ENCODE peak calls at places on chromosomes 3 and 15, in four cellular contexts. One of them, this sample, is unnamed.

GRCh38 chr15:69145694-69146492 is 14.5 kb upstream of the GLCE start:
- DNase-seq in mesenchymal stem cell: peak
- DNase-seq in H1: no peak
- DNase-seq in neuronal stem cell: no peak
- DNase-seq in this sample: no peak

GRCh38 chr3:194640829-194641228 is 7.6 kb upstream of the TMEM44 start:
- DNase-seq in mesenchymal stem cell: peak
- DNase-seq in H1: no peak
- DNase-seq in neuronal stem cell: no peak
- DNase-seq in this sample: no peak

GRCh38 chr3:160355826-160356225 is 43.2 kb downstream of the IFT80 start:
- DNase-seq in H1: no peak
- DNase-seq in mesenchymal stem cell: no peak
- DNase-seq in neuronal stem cell: no peak
- DNase-seq in this sample: no peak

GRCh38 chr3:74445541-74445940 is 168.9 kb downstream of the CNTN3 start:
- DNase-seq in mesenchymal stem cell: no peak
- DNase-seq in neuronal stem cell: no peak
- DNase-seq in H1: no peak
- DNase-seq in this sample: no peak

GRCh38 chr3:55406666-55407425 is 80.3 kb downstream of the WNT5A start:
- DNase-seq in neuronal stem cell: no peak
- DNase-seq in H1: no peak
- DNase-seq in mesenchymal stem cell: no peak
- DNase-seq in this sample: no peak

GRCh38 chr3:100209948-100210776 is 50.6 kb upstream of the TBC1D23 start:
- DNase-seq in neuronal stem cell: no peak
- DNase-seq in mesenchymal stem cell: peak
- DNase-seq in H1: no peak
- DNase-seq in this sample: no peak

GRCh38 chr3:105119801-105120340 is 246.8 kb upstream of the ALCAM start:
- DNase-seq in neuronal stem cell: no peak
- DNase-seq in H1: no peak
- DNase-seq in mesenchymal stem cell: no peak
- DNase-seq in this sample: no peak

GRCh38 chr3:52507359-52507758 is 12.2 kb downstream of the STAB1 start:
- DNase-seq in H1: no peak
- DNase-seq in neuronal stem cell: no peak
- DNase-seq in mesenchymal stem cell: peak
- DNase-seq in this sample: no peak

GRCh38 chr3:23991236-23992050 is 46.4 kb downstream of the NR1D2 start:
- DNase-seq in mesenchymal stem cell: peak
- DNase-seq in neuronal stem cell: no peak
- DNase-seq in H1: no peak
- DNase-seq in this sample: no peak

GRCh38 chr3:188153498-188153948 is 434 bp upstream of the LPP start:
- DNase-seq in H1: peak
- DNase-seq in mesenchymal stem cell: peak
- DNase-seq in neuronal stem cell: peak
- DNase-seq in this sample: peak

GRCh38 chr3:148873270-148873927 is 8.3 kb downstream of the CPA3 start:
- DNase-seq in H1: no peak
- DNase-seq in mesenchymal stem cell: no peak
- DNase-seq in neuronal stem cell: no peak
- DNase-seq in this sample: no peak

GRCh38 chr3:113287818-113288648 is 76.7 kb downstream of the BOC start:
- DNase-seq in H1: no peak
- DNase-seq in mesenchymal stem cell: peak
- DNase-seq in neuronal stem cell: peak
- DNase-seq in this sample: no peak

GRCh38 chr3:171770689-171771620 is 39.3 kb downstream of the PLD1 start:
- DNase-seq in H1: no peak
- DNase-seq in neuronal stem cell: no peak
- DNase-seq in mesenchymal stem cell: peak
- DNase-seq in this sample: peak

GRCh38 chr15:23422946-23423708 is 23.9 kb downstream of the GOLGA6L2 start:
- DNase-seq in H1: no peak
- DNase-seq in mesenchymal stem cell: no peak
- DNase-seq in neuronal stem cell: no peak
- DNase-seq in this sample: no peak

GRCh38 chr3:78918361-78919020 is 849.3 kb downstream of the ROBO1 start:
- DNase-seq in H1: no peak
- DNase-seq in neuronal stem cell: no peak
- DNase-seq in mesenchymal stem cell: peak
- DNase-seq in this sample: no peak

GRCh38 chr3:142298626-142299025 is 73.2 kb upstream of the GK5 start:
- DNase-seq in H1: no peak
- DNase-seq in neuronal stem cell: no peak
- DNase-seq in mesenchymal stem cell: no peak
- DNase-seq in this sample: no peak

GRCh38 chr3:40179016-40179415 is 130.5 kb upstream of the EIF1B start:
- DNase-seq in mesenchymal stem cell: peak
- DNase-seq in H1: no peak
- DNase-seq in neuronal stem cell: peak
- DNase-seq in this sample: peak

GRCh38 chr15:78306176-78306774 is 6.9 kb upstream of the SKIC8 start:
- DNase-seq in neuronal stem cell: no peak
- DNase-seq in mesenchymal stem cell: peak
- DNase-seq in H1: no peak
- DNase-seq in this sample: no peak

GRCh38 chr15:40379853-40380252 is 2.7 kb upstream of the KNSTRN start:
- DNase-seq in mesenchymal stem cell: peak
- DNase-seq in H1: no peak
- DNase-seq in neuronal stem cell: no peak
- DNase-seq in this sample: no peak

GRCh38 chr15:94387442-94387841 is 156.1 kb downstream of the MCTP2 start:
- DNase-seq in mesenchymal stem cell: no peak
- DNase-seq in H1: no peak
- DNase-seq in neuronal stem cell: no peak
- DNase-seq in this sample: no peak

GRCh38 chr3:58217209-58217811 is 6.5 kb upstream of the DNASE1L3 start:
- DNase-seq in mesenchymal stem cell: peak
- DNase-seq in neuronal stem cell: peak
- DNase-seq in H1: no peak
- DNase-seq in this sample: peak

GRCh38 chr15:74976159-74976558 is 19.2 kb upstream of the SCAMP5 start:
- DNase-seq in H1: no peak
- DNase-seq in neuronal stem cell: no peak
- DNase-seq in mesenchymal stem cell: no peak
- DNase-seq in this sample: no peak

GRCh38 chr3:32891365-32891764 is 60.1 kb upstream of the CCR4 start:
- DNase-seq in mesenchymal stem cell: no peak
- DNase-seq in neuronal stem cell: no peak
- DNase-seq in H1: no peak
- DNase-seq in this sample: no peak

GRCh38 chr3:168139947-168140346 is 44.2 kb upstream of the GOLIM4 start:
- DNase-seq in H1: no peak
- DNase-seq in mesenchymal stem cell: no peak
- DNase-seq in neuronal stem cell: no peak
- DNase-seq in this sample: no peak

GRCh38 chr3:185280572-185281365 is 26.9 kb upstream of the EHHADH start:
- DNase-seq in mesenchymal stem cell: peak
- DNase-seq in neuronal stem cell: no peak
- DNase-seq in H1: no peak
- DNase-seq in this sample: no peak

GRCh38 chr3:46946856-46947544 is 29.5 kb downstream of the CCDC12 start:
- DNase-seq in neuronal stem cell: no peak
- DNase-seq in mesenchymal stem cell: peak
- DNase-seq in H1: no peak
- DNase-seq in this sample: no peak

GRCh38 chr3:113128386-113129015 is 82.9 kb upstream of the BOC start:
- DNase-seq in H1: no peak
- DNase-seq in mesenchymal stem cell: peak
- DNase-seq in neuronal stem cell: no peak
- DNase-seq in this sample: no peak

GRCh38 chr3:54756330-54756731 is 171.5 kb downstream of the LRTM1 start:
- DNase-seq in mesenchymal stem cell: peak
- DNase-seq in neuronal stem cell: no peak
- DNase-seq in H1: no peak
- DNase-seq in this sample: no peak

GRCh38 chr3:45596290-45596791 is 1.8 kb downstream of the LIMD1 start:
- DNase-seq in mesenchymal stem cell: no peak
- DNase-seq in neuronal stem cell: no peak
- DNase-seq in H1: no peak
- DNase-seq in this sample: no peak

GRCh38 chr15:76134537-76134936 is 74.8 kb downstream of the TMEM266 start:
- DNase-seq in mesenchymal stem cell: no peak
- DNase-seq in neuronal stem cell: no peak
- DNase-seq in H1: no peak
- DNase-seq in this sample: no peak

GRCh38 chr3:51502562-51502910 is 2.7 kb upstream of the DCAF1 start:
- DNase-seq in neuronal stem cell: no peak
- DNase-seq in H1: no peak
- DNase-seq in mesenchymal stem cell: no peak
- DNase-seq in this sample: no peak

GRCh38 chr3:51500632-51501131 is 867 bp upstream of the DCAF1 start:
- DNase-seq in mesenchymal stem cell: no peak
- DNase-seq in H1: no peak
- DNase-seq in neuronal stem cell: no peak
- DNase-seq in this sample: no peak

GRCh38 chr3:51498871-51499790 is 684 bp downstream of the DCAF1 start:
- DNase-seq in neuronal stem cell: peak
- DNase-seq in H1: peak
- DNase-seq in mesenchymal stem cell: peak
- DNase-seq in this sample: peak

GRCh38 chr3:51503007-51503406 is 3.2 kb upstream of the DCAF1 start:
- DNase-seq in neuronal stem cell: no peak
- DNase-seq in mesenchymal stem cell: no peak
- DNase-seq in H1: no peak
- DNase-seq in this sample: no peak

GRCh38 chr3:51501833-51502561 is 2.2 kb upstream of the DCAF1 start:
- DNase-seq in mesenchymal stem cell: peak
- DNase-seq in neuronal stem cell: peak
- DNase-seq in H1: peak
- DNase-seq in this sample: peak
- H2BK12ac ChIP-seq in mesenchymal stem cell: no peak
- H2BK12ac ChIP-seq in neuronal stem cell: no peak
- H2BK12ac ChIP-seq in H1: no peak
- H2BK12ac ChIP-seq in this sample: no peak

DNA sequence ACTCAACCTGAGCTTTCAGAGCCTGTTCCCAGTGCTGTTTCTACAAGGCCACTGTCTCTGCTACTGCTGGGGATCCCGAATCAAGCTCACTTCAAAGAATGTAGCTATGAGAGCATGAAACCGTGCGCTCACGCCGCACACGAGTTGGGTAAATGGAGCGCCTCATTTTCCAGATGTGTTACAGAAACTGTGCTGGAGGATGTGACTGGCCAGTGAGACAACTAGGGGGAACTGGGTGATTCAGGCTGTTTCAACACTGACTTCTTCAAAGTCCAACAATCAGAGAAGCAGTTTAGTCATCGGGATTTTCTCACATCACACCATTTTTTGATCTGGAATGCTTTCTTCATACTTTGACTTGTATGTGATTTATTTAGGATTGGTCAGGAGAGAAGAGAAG is 3.5 kb downstream of the ZNF710 start:
- DNase-seq in neuronal stem cell: no peak
- DNase-seq in H1: no peak
- DNase-seq in mesenchymal stem cell: peak
- DNase-seq in this sample: no peak
- H2BK15ac ChIP-seq in neuronal stem cell: no peak
- H2BK15ac ChIP-seq in H1: no peak
- H2BK15ac ChIP-seq in mesenchymal stem cell: no peak
- H2BK15ac ChIP-seq in this sample: no peak

DNA sequence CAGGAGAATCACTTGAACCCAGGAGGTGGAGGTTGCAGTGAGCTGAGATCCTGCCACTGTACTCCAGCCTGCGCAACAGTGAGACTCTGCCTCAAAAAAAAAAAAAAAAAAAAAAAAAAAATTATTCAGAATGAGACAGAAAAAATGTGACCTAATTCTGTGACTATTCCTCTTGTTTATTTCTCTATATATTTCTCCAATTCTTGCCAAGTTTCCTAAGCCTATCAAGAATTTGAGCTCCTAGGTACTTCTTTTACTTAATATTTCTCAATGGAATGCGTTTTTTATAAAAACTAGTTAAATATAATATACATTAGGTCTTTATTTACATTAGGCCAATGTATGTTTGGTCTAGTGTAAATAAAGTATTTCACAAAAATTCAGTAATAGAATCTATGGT is 86.8 kb downstream of the NAALADL2 start:
- DNase-seq in H1: no peak
- DNase-seq in neuronal stem cell: no peak
- DNase-seq in mesenchymal stem cell: no peak
- DNase-seq in this sample: no peak
- H3K23ac ChIP-seq in H1: no peak
- H3K23ac ChIP-seq in neuronal stem cell: no peak
- H3K23ac ChIP-seq in mesenchymal stem cell: no peak
- H3K23ac ChIP-seq in this sample: no peak

GRCh38 chr15:62483817-62484216 is 318.7 kb upstream of the C2CD4B start:
- DNase-seq in mesenchymal stem cell: no peak
- DNase-seq in neuronal stem cell: no peak
- DNase-seq in H1: no peak
- DNase-seq in this sample: no peak
- H2BK12ac ChIP-seq in mesenchymal stem cell: peak
- H2BK12ac ChIP-seq in neuronal stem cell: no peak
- H2BK12ac ChIP-seq in H1: no peak
- H2BK12ac ChIP-seq in this sample: no peak

GRCh38 chr3:162141232-162141631 is 644.6 kb downstream of the OTOL1 start:
- DNase-seq in mesenchymal stem cell: peak
- DNase-seq in neuronal stem cell: no peak
- DNase-seq in H1: no peak
- DNase-seq in this sample: no peak

GRCh38 chr3:162138509-162138908 is 641.9 kb downstream of the OTOL1 start:
- DNase-seq in H1: no peak
- DNase-seq in mesenchymal stem cell: no peak
- DNase-seq in neuronal stem cell: no peak
- DNase-seq in this sample: no peak

GRCh38 chr3:162142511-162142910 is 645.9 kb downstream of the OTOL1 start:
- DNase-seq in neuronal stem cell: no peak
- DNase-seq in mesenchymal stem cell: peak
- DNase-seq in H1: no peak
- DNase-seq in this sample: no peak

GRCh38 chr3:162139841-162140240 is 643.2 kb downstream of the OTOL1 start:
- DNase-seq in H1: no peak
- DNase-seq in neuronal stem cell: no peak
- DNase-seq in mesenchymal stem cell: no peak
- DNase-seq in this sample: no peak

GRCh38 chr3:162143181-162143580 is 646.6 kb downstream of the OTOL1 start:
- DNase-seq in H1: no peak
- DNase-seq in neuronal stem cell: no peak
- DNase-seq in mesenchymal stem cell: no peak
- DNase-seq in this sample: no peak
- H2BK15ac ChIP-seq in H1: no peak
- H2BK15ac ChIP-seq in neuronal stem cell: no peak
- H2BK15ac ChIP-seq in mesenchymal stem cell: no peak
- H2BK15ac ChIP-seq in this sample: no peak

GRCh38 chr15:32867313-32867626 is 149.5 kb downstream of the GREM1 start:
- DNase-seq in H1: no peak
- DNase-seq in mesenchymal stem cell: peak
- DNase-seq in neuronal stem cell: no peak
- DNase-seq in this sample: no peak
- H3K23ac ChIP-seq in H1: no peak
- H3K23ac ChIP-seq in mesenchymal stem cell: no peak
- H3K23ac ChIP-seq in neuronal stem cell: no peak
- H3K23ac ChIP-seq in this sample: no peak

This sample was measured in H9.